ENCODE peak calls at places on chromosomes 12 and 14, in six cellular contexts. P is activated T-cell treated with anti-CD3 and anti-CD28 coated beads, Interleukin-2, amount 50 U/mL, for 24 hours; J is neural crest cell; Q is right cardiac atrium; H is fibroblast of pulmonary artery; F is RCC 7860. V is an unnamed sample.
A peak's percentile ranks its signal among the peaks of the same experiment; 100 is the strongest.

GRCh38 chr12:48157889-48158370 is 615 bp upstream of the ASB8 start:
- DNase-seq in H (no peak), J (no peak), Q (no peak), F (no peak), P (peak; percentile 45), V (no peak)

GRCh38 chr12:109715310-109716091 is 1.9 kb downstream of the FAM222A start:
- DNase-seq in P (no peak), F (no peak), Q (peak; percentile 78), H (no peak), J (no peak), V (no peak)

GRCh38 chr14:69014829-69015259 is 35.7 kb upstream of the ACTN1 start:
- DNase-seq in J (no peak), F (no peak), P (no peak), H (no peak), Q (no peak), V (no peak)

GRCh38 chr12:18429366-18429765 is 168.0 kb downstream of the PIK3C2G start:
- DNase-seq in P (no peak), Q (no peak), J (no peak), F (no peak), H (no peak), V (no peak)

GRCh38 chr14:92785601-92786426 is 8.3 kb upstream of the GOLGA5 start:
- DNase-seq in F (peak; percentile 33), P (no peak), H (peak; percentile 90), J (no peak), Q (peak; percentile 86), V (no peak)

GRCh38 chr14:24204163-24205146 is 1.0 kb upstream of the TSSK4 start:
- DNase-seq in J (no peak), H (no peak), P (no peak), Q (no peak), F (no peak), V (no peak)

GRCh38 chr14:74648643-74649042 is 36.6 kb upstream of the LTBP2 start:
- DNase-seq in P (no peak), F (no peak), J (no peak), Q (no peak), H (no peak), V (no peak)

GRCh38 chr14:105010891-105011291 is 10.0 kb downstream of the CDCA4 start:
- DNase-seq in H (no peak), F (no peak), P (no peak), J (no peak), Q (peak; percentile 53), V (no peak)

GRCh38 chr12:42873401-42873800 is 283.9 kb upstream of the PRICKLE1 start:
- DNase-seq in H (peak; percentile 8), P (no peak), J (no peak), F (no peak), Q (no peak), V (no peak)

V was measured in BJ.